ENCODE peak calls at places on chromosomes 1 and 21, in five cellular contexts. M, N, P, E and Y are unnamed samples.

GRCh38 chr1:73901656-73902276 is 296.2 kb downstream of the LRRIQ3 start:
- DNase-seq in M (no peak), N (no peak), P (no peak), E (no peak), Y (no peak)

GRCh38 chr1:78586572-78586971 is 33.7 kb upstream of the IFI44L start:
- DNase-seq in M (no peak), N (no peak), P (no peak), E (no peak), Y (no peak)

GRCh38 chr21:46477765-46478164 is 19.1 kb downstream of the DIP2A start:
- DNase-seq in M (no peak), N (no peak), P (no peak), E (no peak), Y (no peak)

GRCh38 chr1:3900969-3901529 is 977 bp upstream of the C1orf174 start:
- DNase-seq in M (peak; percentile 95), N (peak; percentile 99), P (peak; percentile 95), E (peak; percentile 87), Y (peak; percentile 99)

GRCh38 chr1:158146165-158146564 is 34.5 kb upstream of the CD1D start:
- DNase-seq in M (no peak), N (no peak), P (no peak), E (no peak), Y (peak; percentile 83)

GRCh38 chr1:36203554-36204346 is 20.5 kb upstream of the THRAP3 start:
- DNase-seq in M (no peak), N (peak; percentile 67), P (no peak), E (no peak), Y (peak; percentile 64)

GRCh38 chr21:42299324-42300044 is 15.7 kb downstream of the TFF3 start:
- DNase-seq in M (no peak), N (no peak), P (no peak), E (peak; percentile 19), Y (peak; percentile 72)

GRCh38 chr1:222852326-222852725 is 37.5 kb downstream of the DISP1 start:
- DNase-seq in M (no peak), N (no peak), P (no peak), E (no peak), Y (peak; percentile 25)

GRCh38 chr1:50174101-50174500 is 65.4 kb downstream of the ELAVL4 start:
- DNase-seq in M (no peak), N (no peak), P (no peak), E (no peak), Y (no peak)

GRCh38 chr1:202684716-202685115 is 25.5 kb downstream of the SYT2 start:
- DNase-seq in M (no peak), N (no peak), P (no peak), E (no peak), Y (peak; percentile 44)

GRCh38 chr1:160428655-160429054 is 28.3 kb downstream of the VANGL2 start:
- DNase-seq in M (peak; percentile 26), N (peak; percentile 78), P (peak; percentile 53), E (no peak), Y (peak; percentile 71)

GRCh38 chr1:75615664-75616435 is 4.9 kb upstream of the SLC44A5 start:
- DNase-seq in M (peak; percentile 49), N (peak; percentile 78), P (peak; percentile 40), E (no peak), Y (peak; percentile 23)

GRCh38 chr1:11649237-11649623 is 5.0 kb downstream of the FBXO2 start:
- DNase-seq in M (no peak), N (no peak), P (no peak), E (no peak), Y (no peak)

GRCh38 chr1:7975212-7975865 is 13.8 kb downstream of the PARK7 start:
- DNase-seq in M (peak; percentile 70), N (peak; percentile 94), P (peak; percentile 67), E (peak; percentile 15), Y (peak; percentile 86)

GRCh38 chr1:27306892-27307850 is 14.8 kb upstream of the TMEM222 start:
- DNase-seq in M (no peak), N (peak; percentile 93), P (no peak), E (no peak), Y (peak; percentile 30)

GRCh38 chr1:171727778-171728177 is 14.1 kb downstream of the VAMP4 start:
- DNase-seq in M (no peak), N (no peak), P (no peak), E (no peak), Y (no peak)

GRCh38 chr1:11071463-11072215 is 11.8 kb upstream of the SRM start:
- DNase-seq in M (no peak), N (no peak), P (no peak), E (no peak), Y (no peak)

GRCh38 chr1:227725036-227725435 is 10.1 kb downstream of the JMJD4 start:
- DNase-seq in M (no peak), N (no peak), P (no peak), E (no peak), Y (no peak)

GRCh38 chr1:19066248-19066873 is 109.9 kb upstream of the IFFO2 start:
- DNase-seq in M (no peak), N (peak; percentile 67), P (no peak), E (no peak), Y (no peak)

GRCh38 chr21:41396452-41397107 is 29.5 kb upstream of the MX1 start:
- DNase-seq in M (no peak), N (peak; percentile 63), P (no peak), E (no peak), Y (no peak)

GRCh38 chr1:91732291-91732953 is 153.5 kb downstream of the TGFBR3 start:
- DNase-seq in M (no peak), N (peak; percentile 66), P (no peak), E (peak; percentile 46), Y (peak; percentile 97)

GRCh38 chr1:210477328-210477924 is 148.7 kb downstream of the HHAT start:
- DNase-seq in M (no peak), N (no peak), P (no peak), E (no peak), Y (peak; percentile 7)

GRCh38 chr1:244012232-244012631 is 38.9 kb upstream of the ZBTB18 start:
- DNase-seq in M (no peak), N (peak; percentile 56), P (no peak), E (no peak), Y (peak; percentile 86)

GRCh38 chr21:38400195-38400695 is 98.0 kb downstream of the ERG start:
- DNase-seq in M (no peak), N (no peak), P (no peak), E (no peak), Y (no peak)